ENCODE peak calls at places on chromosomes 5 and 9, in four cellular contexts. U is CD4-positive, alpha-beta memory T cell; M is prostate gland; S is tibial nerve. O is an unnamed sample. For H3K36me3, the result is how much of the 10 kb centered on the place peaks cover.

GRCh38 chr5:173800340-173800739 is 87.8 kb upstream of the CPEB4 start:
- DNase-seq in U (no peak), M (no peak), S (no peak), O (no peak)

GRCh38 chr9:88590558-88591146 is 55.7 kb downstream of the NXNL2 start:
- DNase-seq in U (no peak), M (no peak), S (no peak), O (no peak)

GRCh38 chr9:134066923-134067851 is 639 bp downstream of the BRD3 start:
- DNase-seq in U (peak), M (no peak), S (no peak), O (peak)

GRCh38 chr5:64690417-64691151 is at the start of gene SHISAL2B:
- DNase-seq in U (no peak), M (no peak), S (no peak), O (peak)

GRCh38 chr5:59042683-59043082 is 459.8 kb downstream of the RAB3C start:
- DNase-seq in U (no peak), M (no peak), S (peak), O (no peak)

GRCh38 chr9:110875275-110875674 is 163.0 kb downstream of the LPAR1 start:
- DNase-seq in U (no peak), M (no peak), S (no peak), O (no peak)

GRCh38 chr5:68378204-68378830 is 162.8 kb downstream of the PIK3R1 start:
- DNase-seq in U (peak), M (no peak), S (no peak), O (no peak)

GRCh38 chr5:66406761-66407289 is 189.4 kb upstream of the MAST4 start:
- DNase-seq in U (no peak), M (no peak), S (no peak), O (no peak)

GRCh38 chr5:179906795-179907569 is 715 bp downstream of the TBC1D9B start:
- DNase-seq in U (peak), M (peak), S (no peak), O (peak)

GRCh38 chr5:176611435-176611834 is 1.5 kb upstream of the GPRIN1 start:
- DNase-seq in U (peak), M (peak), S (peak), O (peak)

GRCh38 chr9:132556701-132557100 is 25.7 kb upstream of the BARHL1 start:
- DNase-seq in U (no peak), M (no peak), S (no peak), O (no peak)

GRCh38 chr5:59607126-59607807 is 286.3 kb downstream of the PDE4D start:
- DNase-seq in U (no peak), M (no peak), S (no peak), O (no peak)

GRCh38 chr5:168317521-168318147 is 26.2 kb downstream of the WWC1 start:
- DNase-seq in U (no peak), M (no peak), S (no peak), O (peak)

GRCh38 chr5:100803391-100803790 is 99.7 kb downstream of the ST8SIA4 start:
- DNase-seq in U (no peak), M (no peak), S (no peak), O (no peak)

GRCh38 chr5:67552773-67553172 is 356.2 kb upstream of the CD180 start:
- DNase-seq in U (no peak), M (no peak), S (no peak), O (no peak)

GRCh38 chr5:66830636-66831035 is 234.4 kb downstream of the MAST4 start:
- DNase-seq in U (no peak), M (no peak), S (no peak), O (no peak)

GRCh38 chr5:76303917-76304316 is 99.2 kb upstream of the IQGAP2 start:
- DNase-seq in U (peak), M (no peak), S (no peak), O (no peak)

GRCh38 chr5:78779771-78780616 is 131.4 kb upstream of the LHFPL2 start:
- DNase-seq in U (no peak), M (no peak), S (no peak), O (no peak)

GRCh38 chr5:124790261-124790894 is 43.9 kb upstream of the ZNF608 start:
- DNase-seq in U (no peak), M (no peak), S (no peak), O (no peak)

GRCh38 chr5:156147948-156148285 is 179.0 kb upstream of the SGCD start:
- DNase-seq in U (no peak), M (no peak), S (no peak), O (no peak)

GRCh38 chr5:140020601-140021177 is 22.4 kb downstream of the NRG2 start:
- DNase-seq in U (no peak), M (no peak), S (no peak), O (no peak)

GRCh38 chr5:179457612-179458011 is 92.7 kb upstream of the RUFY1 start:
- DNase-seq in U (no peak), M (no peak), S (no peak), O (no peak)

GRCh38 chr9:33272061-33272460 is 7.2 kb downstream of the CHMP5 start:
- DNase-seq in U (no peak), M (peak), S (no peak), O (no peak)

GRCh38 chr9:33273972-33274328 is 9.1 kb downstream of the CHMP5 start:
- DNase-seq in U (no peak), M (no peak), S (no peak), O (no peak)

GRCh38 chr9:33277484-33277883 is 12.6 kb downstream of the CHMP5 start:
- DNase-seq in U (no peak), M (no peak), S (no peak), O (no peak)

GRCh38 chr9:33270146-33270545 is 5.3 kb downstream of the CHMP5 start:
- DNase-seq in U (no peak), M (no peak), S (no peak), O (no peak)

GRCh38 chr9:33273266-33273971 is 8.6 kb downstream of the CHMP5 start:
- DNase-seq in U (no peak), M (no peak), S (no peak), O (peak)
- H3K36me3 ChIP-seq in U (half or more), M (under half), S (under half), O (under half)

DNA sequence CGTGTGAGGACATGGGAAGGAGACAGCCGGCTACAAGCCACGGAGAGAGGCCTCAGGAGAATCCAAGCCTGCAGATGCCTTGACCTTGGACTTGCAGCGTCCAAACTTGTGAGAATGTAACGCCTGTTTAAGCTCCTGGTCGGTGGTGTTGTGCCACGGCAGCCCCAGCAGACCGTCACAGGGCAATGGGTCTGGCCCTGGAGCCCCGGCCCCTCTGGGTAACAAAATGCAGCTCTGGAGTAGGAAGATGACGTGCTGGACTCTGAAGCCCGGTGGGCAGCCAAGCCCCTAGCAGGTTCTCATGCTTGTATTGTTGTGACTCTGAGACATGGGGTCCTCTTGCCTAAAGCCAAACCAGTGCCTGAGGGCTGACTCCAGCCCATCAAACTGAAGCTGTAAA is 174.7 kb downstream of the IRX2 start:
- DNase-seq in U (no peak), M (no peak), S (no peak), O (no peak)
- H3K4me3 ChIP-seq in U (no peak), M (no peak), S (no peak), O (no peak)

DNA sequence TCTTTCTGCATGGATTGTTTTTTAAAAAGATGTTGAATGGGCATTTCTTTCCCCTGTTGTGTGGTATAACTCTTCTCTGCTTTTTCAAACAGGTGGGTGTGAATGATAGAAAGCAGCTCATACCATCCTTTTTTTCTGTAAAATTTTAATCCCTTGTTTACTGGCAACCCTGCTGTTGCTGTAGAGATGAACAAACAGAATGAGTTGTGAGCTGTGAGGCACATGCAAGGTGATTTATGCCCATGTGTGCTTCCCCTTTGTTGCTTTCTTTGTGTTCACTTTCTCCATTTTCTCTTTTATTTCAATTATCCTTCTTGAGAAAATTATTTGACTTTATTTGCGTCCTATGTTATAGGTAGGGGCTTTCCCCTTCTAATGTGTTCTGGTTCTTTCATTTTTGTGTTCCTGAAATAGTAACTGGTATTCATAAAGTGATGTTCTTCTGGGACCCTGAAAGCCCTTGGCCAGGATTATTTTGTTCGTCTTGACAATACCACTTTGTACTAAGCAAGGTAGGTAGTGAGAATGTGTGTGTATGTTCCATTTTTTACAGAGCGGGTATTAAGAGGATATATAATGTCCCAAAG is 79.9 kb downstream of the AOPEP start:
- DNase-seq in U (no peak), M (no peak), S (no peak), O (no peak)
- H3K36me3 ChIP-seq in U (under half), M (under half), S (under half), O (under half)

GRCh38 chr5:126811515-126812198 is 34.7 kb downstream of the LMNB1 start:
- DNase-seq in U (peak), M (no peak), S (no peak), O (no peak)
- H3K4me3 ChIP-seq in U (peak), M (no peak), S (no peak), O (no peak)

GRCh38 chr5:138563340-138564118 is 11.7 kb downstream of the HSPA9 start:
- DNase-seq in U (no peak), M (no peak), S (no peak), O (no peak)
- H3K36me3 ChIP-seq in U (half or more), M (under half), S (half or more), O (half or more)

DNA sequence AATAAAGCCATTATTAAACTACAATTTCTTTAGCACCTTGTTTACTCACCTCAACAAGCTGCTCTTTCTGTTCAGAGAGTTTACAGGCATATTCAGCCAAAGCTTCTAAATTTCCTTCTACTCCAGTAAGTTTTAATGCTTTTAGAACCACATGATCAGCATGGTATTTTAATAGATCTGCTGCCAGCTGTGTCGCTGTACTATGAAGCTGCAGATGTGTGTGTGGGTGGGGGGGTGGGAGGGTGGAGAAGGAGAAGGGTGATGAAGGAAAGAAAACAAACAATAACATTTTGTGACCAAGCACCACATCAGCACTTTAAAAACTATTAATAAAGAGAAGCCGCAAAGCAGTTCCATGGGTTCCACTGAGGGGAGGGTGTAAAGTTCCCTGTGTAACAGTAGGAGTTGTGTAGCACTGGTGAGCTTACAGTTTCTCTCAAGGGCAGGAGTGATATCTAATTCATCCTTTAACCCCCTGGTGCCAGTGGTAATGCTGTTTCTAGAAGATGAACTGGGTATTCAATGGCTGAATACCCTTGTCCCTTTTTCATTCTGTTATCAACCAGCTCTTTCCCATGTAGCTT is 38.5 kb downstream of the ABITRAM start:
- DNase-seq in U (no peak), M (no peak), S (no peak), O (no peak)
- H3K4me3 ChIP-seq in U (no peak), M (no peak), S (no peak), O (no peak)

GRCh38 chr9:80964951-80965350 is 724.4 kb downstream of the TLE1 start:
- DNase-seq in U (no peak), M (no peak), S (no peak), O (no peak)
- H3K36me3 ChIP-seq in U (under half), M (under half), S (under half), O (under half)

DNA sequence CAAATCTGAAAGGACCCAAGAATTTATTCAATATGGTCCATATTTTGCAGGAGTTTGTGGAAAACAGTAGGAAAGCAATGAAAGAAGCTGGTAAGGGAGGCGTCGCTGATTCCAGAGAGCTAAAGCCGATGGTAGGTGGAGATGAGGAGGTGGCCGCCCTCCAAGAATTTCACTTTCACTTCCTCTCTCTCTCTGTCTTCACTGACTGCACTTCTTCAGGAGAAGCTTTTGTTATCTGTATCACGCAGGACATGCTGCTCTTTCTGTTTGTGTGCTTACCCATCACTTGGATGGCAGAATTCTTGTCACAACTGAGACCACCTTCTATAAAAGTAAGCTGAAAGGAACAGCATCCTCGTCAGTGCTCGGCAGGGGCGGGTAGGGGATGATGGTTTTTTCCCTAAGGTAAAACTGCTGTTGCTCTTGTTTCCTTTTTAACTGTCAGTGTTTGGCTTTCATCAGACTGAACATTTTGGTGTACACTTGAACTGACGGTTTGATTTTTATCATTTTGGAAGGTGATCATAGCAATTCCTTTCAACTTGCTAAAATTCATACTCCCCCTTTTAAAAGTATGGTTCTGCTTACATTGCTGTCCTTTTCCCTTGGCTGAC is 62.4 kb upstream of the FSD1L start:
- DNase-seq in U (peak), M (peak), S (no peak), O (peak)
- H3K4me3 ChIP-seq in U (peak), M (peak), S (no peak), O (peak)

O was measured in SJSA1.